ENCODE peak calls at places on chromosomes 5 and 9, in six cellular contexts. One of them, this sample, is unnamed.
A peak's percentile ranks its signal among the peaks of the same experiment; 100 is the strongest.

GRCh38 chr5:60727032-60727431 is 27.1 kb upstream of the DEPDC1B start:
- DNase-seq in sigmoid colon: no peak
- DNase-seq in CD8-positive, alpha-beta T cell: no peak
- DNase-seq in right atrium auricular region: no peak
- DNase-seq in MM.1S: no peak
- DNase-seq in HL-60: no peak
- DNase-seq in this sample: no peak

GRCh38 chr5:72281764-72282499 is 38.1 kb downstream of the MRPS27 start:
- DNase-seq in sigmoid colon: no peak
- DNase-seq in HL-60: no peak
- DNase-seq in right atrium auricular region: no peak
- DNase-seq in CD8-positive, alpha-beta T cell: no peak
- DNase-seq in MM.1S: no peak
- DNase-seq in this sample: no peak

GRCh38 chr5:130198927-130199326 is 294.7 kb downstream of the CHSY3 start:
- DNase-seq in HL-60: no peak
- DNase-seq in MM.1S: peak; percentile 40
- DNase-seq in sigmoid colon: no peak
- DNase-seq in right atrium auricular region: no peak
- DNase-seq in CD8-positive, alpha-beta T cell: no peak
- DNase-seq in this sample: peak; percentile 16

GRCh38 chr5:31815394-31815793 is 176.5 kb downstream of the PDZD2 start:
- DNase-seq in sigmoid colon: no peak
- DNase-seq in CD8-positive, alpha-beta T cell: no peak
- DNase-seq in MM.1S: no peak
- DNase-seq in right atrium auricular region: no peak
- DNase-seq in HL-60: no peak
- DNase-seq in this sample: no peak

GRCh38 chr9:86176468-86176867 is 77.1 kb upstream of the GOLM1 start:
- DNase-seq in sigmoid colon: no peak
- DNase-seq in right atrium auricular region: no peak
- DNase-seq in HL-60: no peak
- DNase-seq in MM.1S: no peak
- DNase-seq in CD8-positive, alpha-beta T cell: no peak
- DNase-seq in this sample: no peak

GRCh38 chr5:59358497-59358896 is 535.0 kb downstream of the PDE4D start:
- DNase-seq in CD8-positive, alpha-beta T cell: no peak
- DNase-seq in MM.1S: no peak
- DNase-seq in sigmoid colon: peak; percentile 69
- DNase-seq in right atrium auricular region: no peak
- DNase-seq in HL-60: no peak
- DNase-seq in this sample: no peak

GRCh38 chr9:78213696-78214095 is 22.2 kb upstream of the CEP78 start:
- DNase-seq in sigmoid colon: no peak
- DNase-seq in MM.1S: peak; percentile 39
- DNase-seq in CD8-positive, alpha-beta T cell: no peak
- DNase-seq in HL-60: peak; percentile 14
- DNase-seq in right atrium auricular region: no peak
- DNase-seq in this sample: peak; percentile 29

GRCh38 chr9:132955123-132955522 is 10.7 kb upstream of the TSC1 start:
- DNase-seq in sigmoid colon: no peak
- DNase-seq in right atrium auricular region: no peak
- DNase-seq in MM.1S: no peak
- DNase-seq in HL-60: no peak
- DNase-seq in CD8-positive, alpha-beta T cell: no peak
- DNase-seq in this sample: no peak

GRCh38 chr5:135038829-135039525 is 4.9 kb upstream of the PITX1 start:
- DNase-seq in HL-60: no peak
- DNase-seq in CD8-positive, alpha-beta T cell: no peak
- DNase-seq in right atrium auricular region: no peak
- DNase-seq in sigmoid colon: no peak
- DNase-seq in MM.1S: no peak
- DNase-seq in this sample: no peak

GRCh38 chr9:37408933-37409710 is 13.4 kb upstream of the GRHPR start:
- DNase-seq in MM.1S: peak; percentile 99
- DNase-seq in right atrium auricular region: no peak
- DNase-seq in sigmoid colon: no peak
- DNase-seq in CD8-positive, alpha-beta T cell: peak; percentile 42
- DNase-seq in HL-60: no peak
- DNase-seq in this sample: peak; percentile 85

GRCh38 chr5:91212336-91213092 is 170.6 kb downstream of the ARRDC3 start:
- DNase-seq in MM.1S: no peak
- DNase-seq in CD8-positive, alpha-beta T cell: no peak
- DNase-seq in right atrium auricular region: no peak
- DNase-seq in HL-60: no peak
- DNase-seq in sigmoid colon: peak; percentile 70
- DNase-seq in this sample: no peak

GRCh38 chr9:91486699-91487497 is 63.3 kb upstream of the NFIL3 start:
- DNase-seq in sigmoid colon: no peak
- DNase-seq in HL-60: no peak
- DNase-seq in right atrium auricular region: no peak
- DNase-seq in CD8-positive, alpha-beta T cell: no peak
- DNase-seq in MM.1S: no peak
- DNase-seq in this sample: no peak

GRCh38 chr9:71830929-71831328 is 62.6 kb upstream of the CEMIP2 start:
- DNase-seq in CD8-positive, alpha-beta T cell: no peak
- DNase-seq in HL-60: no peak
- DNase-seq in right atrium auricular region: no peak
- DNase-seq in MM.1S: no peak
- DNase-seq in sigmoid colon: no peak
- DNase-seq in this sample: no peak

GRCh38 chr9:114910541-114910940 is 19.9 kb downstream of the TNFSF8 start:
- DNase-seq in HL-60: no peak
- DNase-seq in CD8-positive, alpha-beta T cell: no peak
- DNase-seq in MM.1S: no peak
- DNase-seq in sigmoid colon: no peak
- DNase-seq in right atrium auricular region: no peak
- DNase-seq in this sample: no peak

GRCh38 chr5:100900142-100900795 is 2.8 kb downstream of the ST8SIA4 start:
- DNase-seq in HL-60: peak; percentile 42
- DNase-seq in right atrium auricular region: no peak
- DNase-seq in sigmoid colon: peak; percentile 67
- DNase-seq in CD8-positive, alpha-beta T cell: peak; percentile 23
- DNase-seq in MM.1S: peak; percentile 69
- DNase-seq in this sample: no peak

GRCh38 chr5:152688561-152689274 is 283.6 kb upstream of the NMUR2 start:
- DNase-seq in right atrium auricular region: no peak
- DNase-seq in HL-60: no peak
- DNase-seq in sigmoid colon: no peak
- DNase-seq in MM.1S: no peak
- DNase-seq in CD8-positive, alpha-beta T cell: no peak
- DNase-seq in this sample: no peak

GRCh38 chr5:127892467-127893207 is 189.4 kb downstream of the CCDC192 start:
- DNase-seq in sigmoid colon: no peak
- DNase-seq in HL-60: no peak
- DNase-seq in CD8-positive, alpha-beta T cell: no peak
- DNase-seq in MM.1S: no peak
- DNase-seq in right atrium auricular region: no peak
- DNase-seq in this sample: no peak

GRCh38 chr9:91758491-91758981 is 191.5 kb downstream of the ROR2 start:
- DNase-seq in HL-60: peak; percentile 51
- DNase-seq in right atrium auricular region: no peak
- DNase-seq in CD8-positive, alpha-beta T cell: no peak
- DNase-seq in sigmoid colon: peak; percentile 83
- DNase-seq in MM.1S: peak; percentile 57
- DNase-seq in this sample: peak; percentile 70

GRCh38 chr9:18051638-18052037 is 422.3 kb upstream of the ADAMTSL1 start:
- DNase-seq in HL-60: no peak
- DNase-seq in CD8-positive, alpha-beta T cell: no peak
- DNase-seq in sigmoid colon: no peak
- DNase-seq in right atrium auricular region: no peak
- DNase-seq in MM.1S: no peak
- DNase-seq in this sample: no peak

GRCh38 chr5:172276214-172276613 is 7.3 kb downstream of the UBTD2 start:
- DNase-seq in CD8-positive, alpha-beta T cell: no peak
- DNase-seq in HL-60: no peak
- DNase-seq in sigmoid colon: no peak
- DNase-seq in right atrium auricular region: no peak
- DNase-seq in MM.1S: no peak
- DNase-seq in this sample: no peak

GRCh38 chr5:72005676-72006075 is 101.6 kb upstream of the MAP1B start:
- DNase-seq in right atrium auricular region: no peak
- DNase-seq in sigmoid colon: no peak
- DNase-seq in MM.1S: no peak
- DNase-seq in HL-60: no peak
- DNase-seq in CD8-positive, alpha-beta T cell: no peak
- DNase-seq in this sample: no peak

GRCh38 chr9:135520916-135521607 is at the start of gene LCN1:
- DNase-seq in MM.1S: no peak
- DNase-seq in CD8-positive, alpha-beta T cell: no peak
- DNase-seq in sigmoid colon: no peak
- DNase-seq in right atrium auricular region: no peak
- DNase-seq in HL-60: no peak
- DNase-seq in this sample: no peak

GRCh38 chr9:93612796-93613154 is 36.4 kb downstream of the PHF2 start:
- DNase-seq in HL-60: peak; percentile 36
- DNase-seq in MM.1S: no peak
- DNase-seq in CD8-positive, alpha-beta T cell: no peak
- DNase-seq in sigmoid colon: no peak
- DNase-seq in right atrium auricular region: peak; percentile 50
- DNase-seq in this sample: no peak

GRCh38 chr5:172798422-172799215 is 27.6 kb upstream of the DUSP1 start:
- DNase-seq in sigmoid colon: peak; percentile 84
- DNase-seq in CD8-positive, alpha-beta T cell: no peak
- DNase-seq in MM.1S: no peak
- DNase-seq in right atrium auricular region: peak; percentile 83
- DNase-seq in HL-60: peak; percentile 89
- DNase-seq in this sample: no peak

GRCh38 chr9:129885018-129885669 is 49.9 kb downstream of the USP20 start:
- DNase-seq in right atrium auricular region: no peak
- DNase-seq in sigmoid colon: peak; percentile 81
- DNase-seq in MM.1S: peak; percentile 57
- DNase-seq in CD8-positive, alpha-beta T cell: no peak
- DNase-seq in HL-60: peak; percentile 74
- DNase-seq in this sample: no peak
- TF ChIP-seq CTCF in right atrium auricular region: no peak
- TF ChIP-seq CTCF in sigmoid colon: peak; percentile 25
- TF ChIP-seq CTCF in MM.1S: peak; percentile 57
- TF ChIP-seq CTCF in CD8-positive, alpha-beta T cell: no peak
- TF ChIP-seq CTCF in HL-60: peak; percentile 23
- TF ChIP-seq CTCF in this sample: peak; percentile 40

DNA sequence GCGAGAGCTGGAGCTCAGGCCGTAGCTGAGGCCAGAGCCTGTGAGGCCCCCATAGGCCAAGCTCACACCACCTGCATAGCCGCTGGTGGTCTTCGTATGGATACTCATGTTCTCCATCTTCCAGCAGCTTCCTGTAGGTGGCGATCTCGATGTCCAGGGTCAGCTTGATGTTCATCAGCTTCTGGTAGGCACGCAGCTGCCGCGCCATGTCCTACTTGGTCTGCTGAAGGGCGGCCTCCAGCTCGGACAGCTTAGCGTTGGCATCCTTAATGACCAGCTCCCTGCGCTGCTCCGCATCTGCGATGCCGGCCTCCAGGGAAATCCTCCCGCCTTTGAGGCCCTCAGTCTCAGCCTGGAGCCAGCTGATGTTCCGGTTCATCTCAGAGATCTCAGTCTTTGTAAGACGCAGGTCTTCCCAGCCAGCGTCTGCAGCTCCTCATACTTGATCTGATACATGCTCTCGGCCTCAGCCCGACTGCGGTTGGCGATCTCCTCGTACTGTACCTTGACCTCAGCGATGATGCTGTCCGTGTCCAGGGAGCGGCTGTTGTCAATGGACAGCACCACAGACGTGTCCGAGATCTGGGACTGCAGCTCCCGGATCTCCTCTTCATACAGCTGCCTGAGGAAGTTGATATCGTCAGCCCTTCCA is 172.1 kb downstream of the PPP2R2B start:
- DNase-seq in sigmoid colon: no peak
- DNase-seq in HL-60: no peak
- DNase-seq in right atrium auricular region: no peak
- DNase-seq in MM.1S: no peak
- DNase-seq in CD8-positive, alpha-beta T cell: no peak
- DNase-seq in this sample: no peak
- TF ChIP-seq CTCF in sigmoid colon: no peak
- TF ChIP-seq CTCF in HL-60: no peak
- TF ChIP-seq CTCF in right atrium auricular region: no peak
- TF ChIP-seq CTCF in MM.1S: no peak
- TF ChIP-seq CTCF in CD8-positive, alpha-beta T cell: no peak
- TF ChIP-seq CTCF in this sample: no peak

GRCh38 chr5:154444559-154445421 is 1.0 kb upstream of the SAP30L start:
- DNase-seq in CD8-positive, alpha-beta T cell: no peak
- DNase-seq in right atrium auricular region: no peak
- DNase-seq in sigmoid colon: no peak
- DNase-seq in MM.1S: peak; percentile 53
- DNase-seq in HL-60: peak; percentile 15
- DNase-seq in this sample: peak; percentile 44

GRCh38 chr5:154446183-154447073 is 631 bp downstream of the SAP30L start:
- DNase-seq in CD8-positive, alpha-beta T cell: peak; percentile 5
- DNase-seq in right atrium auricular region: peak; percentile 68
- DNase-seq in sigmoid colon: peak; percentile 83
- DNase-seq in HL-60: peak; percentile 11
- DNase-seq in MM.1S: peak; percentile 29
- DNase-seq in this sample: peak; percentile 72

GRCh38 chr5:154449786-154450185 is 4.0 kb downstream of the SAP30L start:
- DNase-seq in sigmoid colon: no peak
- DNase-seq in right atrium auricular region: no peak
- DNase-seq in CD8-positive, alpha-beta T cell: no peak
- DNase-seq in MM.1S: no peak
- DNase-seq in HL-60: no peak
- DNase-seq in this sample: no peak

GRCh38 chr5:154445422-154446182 is at the start of gene SAP30L:
- DNase-seq in sigmoid colon: peak; percentile 97
- DNase-seq in CD8-positive, alpha-beta T cell: peak; percentile 94
- DNase-seq in MM.1S: peak; percentile 95
- DNase-seq in HL-60: peak; percentile 95
- DNase-seq in right atrium auricular region: peak; percentile 94
- DNase-seq in this sample: peak; percentile 100

GRCh38 chr5:154447074-154447725 is 1.4 kb downstream of the SAP30L start:
- DNase-seq in CD8-positive, alpha-beta T cell: no peak
- DNase-seq in sigmoid colon: no peak
- DNase-seq in right atrium auricular region: no peak
- DNase-seq in HL-60: no peak
- DNase-seq in MM.1S: no peak
- DNase-seq in this sample: no peak
- TF ChIP-seq CTCF in CD8-positive, alpha-beta T cell: no peak
- TF ChIP-seq CTCF in sigmoid colon: no peak
- TF ChIP-seq CTCF in right atrium auricular region: no peak
- TF ChIP-seq CTCF in HL-60: no peak
- TF ChIP-seq CTCF in MM.1S: no peak
- TF ChIP-seq CTCF in this sample: no peak

GRCh38 chr9:3848445-3849114 is 322.8 kb upstream of the RFX3 start:
- DNase-seq in right atrium auricular region: no peak
- DNase-seq in CD8-positive, alpha-beta T cell: no peak
- DNase-seq in MM.1S: no peak
- DNase-seq in HL-60: no peak
- DNase-seq in sigmoid colon: no peak
- DNase-seq in this sample: no peak
- TF ChIP-seq CTCF in right atrium auricular region: no peak
- TF ChIP-seq CTCF in CD8-positive, alpha-beta T cell: no peak
- TF ChIP-seq CTCF in MM.1S: no peak
- TF ChIP-seq CTCF in HL-60: no peak
- TF ChIP-seq CTCF in sigmoid colon: no peak
- TF ChIP-seq CTCF in this sample: no peak

DNA sequence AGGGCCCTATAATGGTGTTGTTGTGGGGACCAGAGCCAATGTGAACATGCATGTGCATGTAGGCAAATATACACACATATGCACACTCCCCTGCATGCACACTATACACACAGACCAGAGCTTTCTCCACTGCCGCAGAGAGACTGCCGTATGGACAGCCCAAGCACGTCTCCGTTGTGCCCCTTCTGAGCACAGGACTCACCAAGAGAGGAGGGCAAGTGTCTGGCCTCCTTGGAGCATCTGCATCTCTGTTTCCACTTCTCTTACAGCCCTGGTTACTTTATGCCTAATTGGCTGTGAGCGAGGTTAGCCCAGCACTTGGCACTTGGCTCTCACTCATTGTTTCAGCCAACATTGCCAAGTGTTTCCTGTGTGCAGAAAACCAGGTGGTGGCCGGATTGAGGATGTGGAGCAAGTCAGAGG is 30.4 kb downstream of the CSF2 start:
- DNase-seq in right atrium auricular region: no peak
- DNase-seq in CD8-positive, alpha-beta T cell: no peak
- DNase-seq in sigmoid colon: no peak
- DNase-seq in HL-60: no peak
- DNase-seq in MM.1S: peak; percentile 67
- DNase-seq in this sample: no peak
- TF ChIP-seq CTCF in right atrium auricular region: no peak
- TF ChIP-seq CTCF in CD8-positive, alpha-beta T cell: peak; percentile 3
- TF ChIP-seq CTCF in sigmoid colon: no peak
- TF ChIP-seq CTCF in HL-60: no peak
- TF ChIP-seq CTCF in MM.1S: peak; percentile 6
- TF ChIP-seq CTCF in this sample: no peak